ENCODE peak calls at places on chromosome 15, in six cellular contexts. One of them, this sample, is unnamed.

GRCh38 chr15:40232625-40233070 is 6.2 kb upstream of the PAK6 start:
- DNase-seq in cardiac muscle cell: peak
- DNase-seq in left ventricle myocardium inferior: no peak
- DNase-seq in CD8-positive, alpha-beta T cell: no peak
- DNase-seq in Calu3: no peak
- DNase-seq in heart left ventricle: no peak
- DNase-seq in this sample: no peak

GRCh38 chr15:40182358-40183029 is 21.6 kb downstream of the BUB1B start:
- DNase-seq in CD8-positive, alpha-beta T cell: no peak
- DNase-seq in heart left ventricle: no peak
- DNase-seq in left ventricle myocardium inferior: no peak
- DNase-seq in Calu3: no peak
- DNase-seq in cardiac muscle cell: no peak
- DNase-seq in this sample: no peak

GRCh38 chr15:77710637-77711036 is 77.9 kb upstream of the LINGO1 start:
- DNase-seq in left ventricle myocardium inferior: no peak
- DNase-seq in CD8-positive, alpha-beta T cell: no peak
- DNase-seq in Calu3: no peak
- DNase-seq in cardiac muscle cell: no peak
- DNase-seq in heart left ventricle: no peak
- DNase-seq in this sample: no peak

GRCh38 chr15:86854186-86854585 is 774.5 kb downstream of the AGBL1 start:
- DNase-seq in Calu3: no peak
- DNase-seq in cardiac muscle cell: no peak
- DNase-seq in CD8-positive, alpha-beta T cell: no peak
- DNase-seq in left ventricle myocardium inferior: no peak
- DNase-seq in heart left ventricle: no peak
- DNase-seq in this sample: no peak

GRCh38 chr15:36008719-36009118 is 462.8 kb upstream of the DPH6 start:
- DNase-seq in heart left ventricle: no peak
- DNase-seq in CD8-positive, alpha-beta T cell: no peak
- DNase-seq in Calu3: no peak
- DNase-seq in left ventricle myocardium inferior: no peak
- DNase-seq in cardiac muscle cell: no peak
- DNase-seq in this sample: no peak

GRCh38 chr15:31236184-31237041 is 90.2 kb upstream of the KLF13 start:
- DNase-seq in Calu3: peak
- DNase-seq in heart left ventricle: peak
- DNase-seq in left ventricle myocardium inferior: peak
- DNase-seq in CD8-positive, alpha-beta T cell: no peak
- DNase-seq in cardiac muscle cell: peak
- DNase-seq in this sample: no peak

GRCh38 chr15:52171386-52171785 is 19.8 kb downstream of the GNB5 start:
- DNase-seq in left ventricle myocardium inferior: no peak
- DNase-seq in CD8-positive, alpha-beta T cell: no peak
- DNase-seq in heart left ventricle: no peak
- DNase-seq in cardiac muscle cell: peak
- DNase-seq in Calu3: no peak
- DNase-seq in this sample: no peak

GRCh38 chr15:96340611-96341464 is 10.3 kb downstream of the NR2F2 start:
- DNase-seq in left ventricle myocardium inferior: peak
- DNase-seq in cardiac muscle cell: peak
- DNase-seq in CD8-positive, alpha-beta T cell: no peak
- DNase-seq in Calu3: no peak
- DNase-seq in heart left ventricle: peak
- DNase-seq in this sample: peak

GRCh38 chr15:87502173-87502572 is 754.4 kb downstream of the NTRK3 start:
- DNase-seq in cardiac muscle cell: no peak
- DNase-seq in CD8-positive, alpha-beta T cell: no peak
- DNase-seq in heart left ventricle: no peak
- DNase-seq in Calu3: no peak
- DNase-seq in left ventricle myocardium inferior: no peak
- DNase-seq in this sample: no peak

GRCh38 chr15:31328425-31328998 is 1.9 kb downstream of the KLF13 start:
- DNase-seq in heart left ventricle: no peak
- DNase-seq in Calu3: peak
- DNase-seq in cardiac muscle cell: no peak
- DNase-seq in CD8-positive, alpha-beta T cell: peak
- DNase-seq in left ventricle myocardium inferior: peak
- DNase-seq in this sample: no peak

GRCh38 chr15:44536298-44536961 is 517 bp upstream of the EIF3J start:
- DNase-seq in Calu3: peak
- DNase-seq in heart left ventricle: peak
- DNase-seq in left ventricle myocardium inferior: peak
- DNase-seq in CD8-positive, alpha-beta T cell: no peak
- DNase-seq in cardiac muscle cell: no peak
- DNase-seq in this sample: peak

GRCh38 chr15:80536231-80536630 is 132.0 kb downstream of the ARNT2 start:
- DNase-seq in CD8-positive, alpha-beta T cell: no peak
- DNase-seq in left ventricle myocardium inferior: no peak
- DNase-seq in heart left ventricle: no peak
- DNase-seq in cardiac muscle cell: no peak
- DNase-seq in Calu3: no peak
- DNase-seq in this sample: no peak

GRCh38 chr15:58506064-58506490 is 74.3 kb downstream of the LIPC start:
- DNase-seq in Calu3: no peak
- DNase-seq in heart left ventricle: no peak
- DNase-seq in left ventricle myocardium inferior: no peak
- DNase-seq in CD8-positive, alpha-beta T cell: no peak
- DNase-seq in cardiac muscle cell: no peak
- DNase-seq in this sample: no peak
- TF ChIP-seq CTCF in Calu3: no peak
- TF ChIP-seq CTCF in heart left ventricle: no peak
- TF ChIP-seq CTCF in left ventricle myocardium inferior: no peak
- TF ChIP-seq CTCF in CD8-positive, alpha-beta T cell: no peak
- TF ChIP-seq CTCF in cardiac muscle cell: no peak
- TF ChIP-seq CTCF in this sample: no peak

GRCh38 chr15:83835384-83836010 is 181.6 kb downstream of the ADAMTSL3 start:
- DNase-seq in left ventricle myocardium inferior: no peak
- DNase-seq in CD8-positive, alpha-beta T cell: no peak
- DNase-seq in cardiac muscle cell: no peak
- DNase-seq in Calu3: no peak
- DNase-seq in heart left ventricle: no peak
- DNase-seq in this sample: no peak

GRCh38 chr15:83838763-83839162 is 184.8 kb downstream of the ADAMTSL3 start:
- DNase-seq in Calu3: no peak
- DNase-seq in cardiac muscle cell: no peak
- DNase-seq in CD8-positive, alpha-beta T cell: no peak
- DNase-seq in left ventricle myocardium inferior: no peak
- DNase-seq in heart left ventricle: no peak
- DNase-seq in this sample: no peak

GRCh38 chr15:83833569-83833968 is 179.6 kb downstream of the ADAMTSL3 start:
- DNase-seq in CD8-positive, alpha-beta T cell: no peak
- DNase-seq in Calu3: no peak
- DNase-seq in left ventricle myocardium inferior: no peak
- DNase-seq in cardiac muscle cell: no peak
- DNase-seq in heart left ventricle: no peak
- DNase-seq in this sample: no peak

GRCh38 chr15:83842281-83842680 is 188.4 kb downstream of the ADAMTSL3 start:
- DNase-seq in CD8-positive, alpha-beta T cell: no peak
- DNase-seq in cardiac muscle cell: no peak
- DNase-seq in heart left ventricle: no peak
- DNase-seq in left ventricle myocardium inferior: no peak
- DNase-seq in Calu3: no peak
- DNase-seq in this sample: no peak

DNA sequence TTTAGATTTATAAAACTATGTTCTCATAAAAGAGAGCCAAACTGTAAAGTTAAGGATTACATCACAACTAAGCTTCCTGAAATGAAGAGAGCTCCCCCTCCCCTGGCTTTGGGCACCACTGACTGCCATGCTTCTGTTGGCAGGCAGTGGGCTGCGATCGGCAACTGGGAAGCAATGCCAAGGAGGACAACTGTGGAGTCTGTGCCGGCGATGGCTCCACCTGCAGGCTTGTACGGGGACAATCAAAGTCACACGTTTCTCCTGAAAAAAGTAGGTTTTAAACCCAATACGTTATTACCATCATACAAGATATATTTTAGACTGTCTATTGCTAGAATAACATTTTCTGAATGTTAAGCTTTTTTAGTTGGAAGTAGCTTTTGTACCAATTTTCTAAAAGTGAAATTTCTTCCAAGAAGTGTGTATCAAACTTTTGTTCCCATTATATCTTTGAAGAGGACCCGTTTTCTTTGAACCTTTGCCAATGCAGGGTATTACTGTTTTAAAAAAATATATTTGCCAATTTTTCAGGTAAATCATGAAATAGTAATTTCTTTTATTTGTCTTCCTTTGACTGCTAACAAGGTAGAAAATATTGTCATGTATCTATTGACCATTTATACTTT is 184.1 kb downstream of the ADAMTSL3 start:
- DNase-seq in Calu3: peak
- DNase-seq in CD8-positive, alpha-beta T cell: no peak
- DNase-seq in cardiac muscle cell: peak
- DNase-seq in heart left ventricle: no peak
- DNase-seq in left ventricle myocardium inferior: no peak
- DNase-seq in this sample: peak
- TF ChIP-seq CTCF in Calu3: peak
- TF ChIP-seq CTCF in CD8-positive, alpha-beta T cell: no peak
- TF ChIP-seq CTCF in cardiac muscle cell: peak
- TF ChIP-seq CTCF in heart left ventricle: peak
- TF ChIP-seq CTCF in left ventricle myocardium inferior: peak
- TF ChIP-seq CTCF in this sample: peak

GRCh38 chr15:75565062-75565970 is 13.8 kb downstream of the PTPN9 start:
- DNase-seq in Calu3: no peak
- DNase-seq in heart left ventricle: no peak
- DNase-seq in CD8-positive, alpha-beta T cell: no peak
- DNase-seq in cardiac muscle cell: no peak
- DNase-seq in left ventricle myocardium inferior: no peak
- DNase-seq in this sample: no peak
- TF ChIP-seq CTCF in Calu3: no peak
- TF ChIP-seq CTCF in heart left ventricle: no peak
- TF ChIP-seq CTCF in CD8-positive, alpha-beta T cell: no peak
- TF ChIP-seq CTCF in cardiac muscle cell: no peak
- TF ChIP-seq CTCF in left ventricle myocardium inferior: no peak
- TF ChIP-seq CTCF in this sample: no peak

DNA sequence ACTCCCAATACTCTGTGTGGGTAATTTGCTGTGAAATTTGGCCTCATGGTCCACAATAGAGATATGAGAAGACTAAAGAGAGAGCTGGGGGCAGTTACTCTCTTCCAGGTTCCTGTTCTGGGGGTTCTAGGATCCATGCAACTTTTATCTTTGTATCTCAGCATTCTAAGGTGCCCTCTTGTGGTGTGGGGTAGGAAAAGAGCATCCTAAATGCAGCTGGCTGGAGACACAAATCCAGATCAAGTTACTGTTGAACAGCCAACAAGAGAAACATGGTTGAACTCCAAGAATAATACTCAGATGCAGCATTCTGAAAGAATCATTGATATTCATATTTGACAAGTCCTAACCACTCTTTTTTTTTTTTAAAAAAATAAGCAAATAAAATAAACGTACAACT is 238.2 kb downstream of the GREM1 start:
- DNase-seq in cardiac muscle cell: peak
- DNase-seq in left ventricle myocardium inferior: no peak
- DNase-seq in CD8-positive, alpha-beta T cell: no peak
- DNase-seq in heart left ventricle: no peak
- DNase-seq in Calu3: peak
- DNase-seq in this sample: no peak
- TF ChIP-seq CTCF in cardiac muscle cell: peak
- TF ChIP-seq CTCF in left ventricle myocardium inferior: peak
- TF ChIP-seq CTCF in CD8-positive, alpha-beta T cell: no peak
- TF ChIP-seq CTCF in heart left ventricle: peak
- TF ChIP-seq CTCF in Calu3: no peak
- TF ChIP-seq CTCF in this sample: peak

GRCh38 chr15:78909160-78909695 is 35.6 kb downstream of the CTSH start:
- DNase-seq in left ventricle myocardium inferior: no peak
- DNase-seq in CD8-positive, alpha-beta T cell: no peak
- DNase-seq in Calu3: no peak
- DNase-seq in cardiac muscle cell: no peak
- DNase-seq in heart left ventricle: no peak
- DNase-seq in this sample: no peak

GRCh38 chr15:78904599-78905358 is 32.1 kb downstream of the MORF4L1 start:
- DNase-seq in Calu3: no peak
- DNase-seq in heart left ventricle: no peak
- DNase-seq in cardiac muscle cell: no peak
- DNase-seq in left ventricle myocardium inferior: no peak
- DNase-seq in CD8-positive, alpha-beta T cell: no peak
- DNase-seq in this sample: no peak

GRCh38 chr15:78906310-78906608 is 33.6 kb downstream of the MORF4L1 start:
- DNase-seq in CD8-positive, alpha-beta T cell: no peak
- DNase-seq in cardiac muscle cell: peak
- DNase-seq in left ventricle myocardium inferior: no peak
- DNase-seq in heart left ventricle: no peak
- DNase-seq in Calu3: peak
- DNase-seq in this sample: no peak

GRCh38 chr15:78909791-78910228 is 35.0 kb downstream of the CTSH start:
- DNase-seq in Calu3: peak
- DNase-seq in heart left ventricle: no peak
- DNase-seq in cardiac muscle cell: peak
- DNase-seq in left ventricle myocardium inferior: no peak
- DNase-seq in CD8-positive, alpha-beta T cell: no peak
- DNase-seq in this sample: peak

GRCh38 chr15:78907577-78907976 is 34.9 kb downstream of the MORF4L1 start:
- DNase-seq in CD8-positive, alpha-beta T cell: no peak
- DNase-seq in heart left ventricle: no peak
- DNase-seq in Calu3: no peak
- DNase-seq in left ventricle myocardium inferior: no peak
- DNase-seq in cardiac muscle cell: no peak
- DNase-seq in this sample: no peak
- TF ChIP-seq CTCF in CD8-positive, alpha-beta T cell: no peak
- TF ChIP-seq CTCF in heart left ventricle: peak
- TF ChIP-seq CTCF in Calu3: no peak
- TF ChIP-seq CTCF in left ventricle myocardium inferior: peak
- TF ChIP-seq CTCF in cardiac muscle cell: peak
- TF ChIP-seq CTCF in this sample: peak

This sample was measured in neural crest cell.